ENCODE peak calls at places on chromosomes 5 and 9, in seven cellular contexts. One of them, this sample, is unnamed.

GRCh38 chr9:96618209-96619108 is 1.2 kb downstream of the CDC14B start:
- DNase-seq in naive B cell: peak
- DNase-seq in naive thymus-derived CD4-positive, alpha-beta T cell: peak
- DNase-seq in effector memory CD4-positive, alpha-beta T cell: no peak
- DNase-seq in activated naive CD4-positive, alpha-beta T cell treated with anti-CD3 and anti-CD28 coated beads for 36 hours: peak
- DNase-seq in Calu3: peak
- DNase-seq in GM03348: peak
- DNase-seq in this sample: no peak

GRCh38 chr5:145855842-145856267 is 17.0 kb downstream of the GRXCR2 start:
- DNase-seq in GM03348: no peak
- DNase-seq in activated naive CD4-positive, alpha-beta T cell treated with anti-CD3 and anti-CD28 coated beads for 36 hours: no peak
- DNase-seq in naive B cell: no peak
- DNase-seq in Calu3: peak
- DNase-seq in naive thymus-derived CD4-positive, alpha-beta T cell: no peak
- DNase-seq in effector memory CD4-positive, alpha-beta T cell: no peak
- DNase-seq in this sample: no peak

GRCh38 chr9:112288029-112288428 is 45.4 kb downstream of the PTBP3 start:
- DNase-seq in activated naive CD4-positive, alpha-beta T cell treated with anti-CD3 and anti-CD28 coated beads for 36 hours: no peak
- DNase-seq in naive thymus-derived CD4-positive, alpha-beta T cell: no peak
- DNase-seq in effector memory CD4-positive, alpha-beta T cell: no peak
- DNase-seq in GM03348: no peak
- DNase-seq in Calu3: no peak
- DNase-seq in naive B cell: no peak
- DNase-seq in this sample: no peak

GRCh38 chr9:9914174-9914573 is 698.6 kb downstream of the PTPRD start:
- DNase-seq in Calu3: no peak
- DNase-seq in naive thymus-derived CD4-positive, alpha-beta T cell: no peak
- DNase-seq in activated naive CD4-positive, alpha-beta T cell treated with anti-CD3 and anti-CD28 coated beads for 36 hours: no peak
- DNase-seq in naive B cell: no peak
- DNase-seq in effector memory CD4-positive, alpha-beta T cell: no peak
- DNase-seq in GM03348: no peak
- DNase-seq in this sample: no peak

GRCh38 chr5:38925154-38925925 is 79.5 kb downstream of the OSMR start:
- DNase-seq in activated naive CD4-positive, alpha-beta T cell treated with anti-CD3 and anti-CD28 coated beads for 36 hours: no peak
- DNase-seq in Calu3: no peak
- DNase-seq in naive thymus-derived CD4-positive, alpha-beta T cell: no peak
- DNase-seq in effector memory CD4-positive, alpha-beta T cell: no peak
- DNase-seq in GM03348: peak
- DNase-seq in naive B cell: no peak
- DNase-seq in this sample: no peak

GRCh38 chr5:25009063-25009462 is 364.3 kb upstream of the CDH10 start:
- DNase-seq in naive B cell: no peak
- DNase-seq in GM03348: no peak
- DNase-seq in Calu3: no peak
- DNase-seq in activated naive CD4-positive, alpha-beta T cell treated with anti-CD3 and anti-CD28 coated beads for 36 hours: no peak
- DNase-seq in effector memory CD4-positive, alpha-beta T cell: no peak
- DNase-seq in naive thymus-derived CD4-positive, alpha-beta T cell: no peak
- DNase-seq in this sample: no peak

GRCh38 chr9:99511723-99512122 is 289.6 kb downstream of the SEC61B start:
- DNase-seq in naive thymus-derived CD4-positive, alpha-beta T cell: no peak
- DNase-seq in activated naive CD4-positive, alpha-beta T cell treated with anti-CD3 and anti-CD28 coated beads for 36 hours: no peak
- DNase-seq in Calu3: no peak
- DNase-seq in naive B cell: no peak
- DNase-seq in effector memory CD4-positive, alpha-beta T cell: no peak
- DNase-seq in GM03348: no peak
- DNase-seq in this sample: no peak

GRCh38 chr5:139919308-139919707 is 123.7 kb downstream of the PSD2 start:
- DNase-seq in naive thymus-derived CD4-positive, alpha-beta T cell: no peak
- DNase-seq in GM03348: peak
- DNase-seq in Calu3: no peak
- DNase-seq in naive B cell: no peak
- DNase-seq in activated naive CD4-positive, alpha-beta T cell treated with anti-CD3 and anti-CD28 coated beads for 36 hours: no peak
- DNase-seq in effector memory CD4-positive, alpha-beta T cell: no peak
- DNase-seq in this sample: no peak

GRCh38 chr9:125732562-125732961 is 14.6 kb upstream of the PBX3 start:
- DNase-seq in activated naive CD4-positive, alpha-beta T cell treated with anti-CD3 and anti-CD28 coated beads for 36 hours: no peak
- DNase-seq in GM03348: no peak
- DNase-seq in naive thymus-derived CD4-positive, alpha-beta T cell: no peak
- DNase-seq in Calu3: no peak
- DNase-seq in effector memory CD4-positive, alpha-beta T cell: no peak
- DNase-seq in naive B cell: no peak
- DNase-seq in this sample: peak

GRCh38 chr5:98454904-98455303 is 318.6 kb upstream of the RGMB start:
- DNase-seq in GM03348: peak
- DNase-seq in Calu3: no peak
- DNase-seq in activated naive CD4-positive, alpha-beta T cell treated with anti-CD3 and anti-CD28 coated beads for 36 hours: no peak
- DNase-seq in effector memory CD4-positive, alpha-beta T cell: no peak
- DNase-seq in naive thymus-derived CD4-positive, alpha-beta T cell: no peak
- DNase-seq in naive B cell: no peak
- DNase-seq in this sample: no peak

This sample was measured in NT2/D1.